ENCODE peak calls at places on chromosome 1, in five cellular contexts. One of them, this sample, is unnamed.
A peak's percentile ranks its signal among the peaks of the same experiment; 100 is the strongest.

GRCh38 chr1:196516373-196516772 is 91.9 kb downstream of the KCNT2 start:
- DNase-seq in T-cell: no peak
- DNase-seq in erythroblast: peak; percentile 31
- DNase-seq in stimulated activated CD4-positive, alpha-beta T cell treated with anti-CD3 and anti-CD28 coated beads, Interleukin-2, amount 100 ng/mL, for 48 hours: no peak
- DNase-seq in lower leg skin: no peak
- DNase-seq in this sample: no peak

GRCh38 chr1:183270541-183271141 is 84.6 kb downstream of the LAMC2 start:
- DNase-seq in erythroblast: no peak
- DNase-seq in lower leg skin: no peak
- DNase-seq in stimulated activated CD4-positive, alpha-beta T cell treated with anti-CD3 and anti-CD28 coated beads, Interleukin-2, amount 100 ng/mL, for 48 hours: no peak
- DNase-seq in T-cell: no peak
- DNase-seq in this sample: no peak

GRCh38 chr1:17230106-17230505 is 18.8 kb upstream of the PADI3 start:
- DNase-seq in T-cell: no peak
- DNase-seq in lower leg skin: no peak
- DNase-seq in erythroblast: no peak
- DNase-seq in stimulated activated CD4-positive, alpha-beta T cell treated with anti-CD3 and anti-CD28 coated beads, Interleukin-2, amount 100 ng/mL, for 48 hours: no peak
- DNase-seq in this sample: no peak

GRCh38 chr1:94688646-94689045 is 131.5 kb upstream of the SLC44A3 start:
- DNase-seq in stimulated activated CD4-positive, alpha-beta T cell treated with anti-CD3 and anti-CD28 coated beads, Interleukin-2, amount 100 ng/mL, for 48 hours: no peak
- DNase-seq in T-cell: no peak
- DNase-seq in lower leg skin: no peak
- DNase-seq in erythroblast: no peak
- DNase-seq in this sample: no peak

GRCh38 chr1:197199923-197200467 is 53.5 kb upstream of the ASPM start:
- DNase-seq in stimulated activated CD4-positive, alpha-beta T cell treated with anti-CD3 and anti-CD28 coated beads, Interleukin-2, amount 100 ng/mL, for 48 hours: no peak
- DNase-seq in T-cell: no peak
- DNase-seq in lower leg skin: no peak
- DNase-seq in erythroblast: no peak
- DNase-seq in this sample: no peak

GRCh38 chr1:11951901-11952300 is 17.4 kb downstream of the PLOD1 start:
- DNase-seq in lower leg skin: no peak
- DNase-seq in stimulated activated CD4-positive, alpha-beta T cell treated with anti-CD3 and anti-CD28 coated beads, Interleukin-2, amount 100 ng/mL, for 48 hours: no peak
- DNase-seq in T-cell: no peak
- DNase-seq in erythroblast: no peak
- DNase-seq in this sample: no peak

GRCh38 chr1:93442276-93442675 is 5.6 kb upstream of the FNBP1L start:
- DNase-seq in stimulated activated CD4-positive, alpha-beta T cell treated with anti-CD3 and anti-CD28 coated beads, Interleukin-2, amount 100 ng/mL, for 48 hours: no peak
- DNase-seq in lower leg skin: no peak
- DNase-seq in T-cell: no peak
- DNase-seq in erythroblast: peak; percentile 96
- DNase-seq in this sample: no peak

GRCh38 chr1:51906306-51907078 is 28.0 kb upstream of the NRDC start:
- DNase-seq in stimulated activated CD4-positive, alpha-beta T cell treated with anti-CD3 and anti-CD28 coated beads, Interleukin-2, amount 100 ng/mL, for 48 hours: no peak
- DNase-seq in T-cell: no peak
- DNase-seq in lower leg skin: no peak
- DNase-seq in erythroblast: no peak
- DNase-seq in this sample: no peak